ENCODE peak calls at places on chromosomes 3 and 15, in eight cellular contexts. One of them, this sample, is unnamed.

GRCh38 chr15:58852347-58852746 is 81.1 kb downstream of the SLTM start:
- DNase-seq in A673: peak
- DNase-seq in endothelial cell: no peak
- DNase-seq in epithelial cell of esophagus: no peak
- DNase-seq in upper lobe of right lung: no peak
- DNase-seq in B cell: no peak
- DNase-seq in ovary: no peak
- DNase-seq in A549: no peak
- DNase-seq in this sample: no peak

GRCh38 chr3:177212278-177212610 is 15.0 kb upstream of the TBL1XR1 start:
- DNase-seq in A673: no peak
- DNase-seq in endothelial cell: no peak
- DNase-seq in epithelial cell of esophagus: no peak
- DNase-seq in upper lobe of right lung: no peak
- DNase-seq in B cell: no peak
- DNase-seq in ovary: no peak
- DNase-seq in A549: no peak
- DNase-seq in this sample: no peak

GRCh38 chr3:167032267-167032876 is 347.7 kb downstream of the ZBBX start:
- DNase-seq in A673: peak
- DNase-seq in endothelial cell: peak
- DNase-seq in epithelial cell of esophagus: peak
- DNase-seq in upper lobe of right lung: no peak
- DNase-seq in B cell: no peak
- DNase-seq in ovary: no peak
- DNase-seq in A549: no peak
- DNase-seq in this sample: peak

GRCh38 chr15:58490405-58491150 is 58.8 kb downstream of the LIPC start:
- DNase-seq in A673: no peak
- DNase-seq in endothelial cell: no peak
- DNase-seq in epithelial cell of esophagus: no peak
- DNase-seq in upper lobe of right lung: no peak
- DNase-seq in B cell: no peak
- DNase-seq in ovary: no peak
- DNase-seq in A549: no peak
- DNase-seq in this sample: no peak

GRCh38 chr3:132911741-132912415 is 126.3 kb upstream of the TMEM108 start:
- DNase-seq in A673: no peak
- DNase-seq in endothelial cell: no peak
- DNase-seq in epithelial cell of esophagus: no peak
- DNase-seq in upper lobe of right lung: no peak
- DNase-seq in B cell: no peak
- DNase-seq in ovary: no peak
- DNase-seq in A549: no peak
- DNase-seq in this sample: no peak

GRCh38 chr3:43693594-43693993 is 2.9 kb downstream of the ABHD5 start:
- DNase-seq in A673: no peak
- DNase-seq in endothelial cell: no peak
- DNase-seq in epithelial cell of esophagus: peak
- DNase-seq in upper lobe of right lung: no peak
- DNase-seq in B cell: no peak
- DNase-seq in ovary: no peak
- DNase-seq in A549: no peak
- DNase-seq in this sample: no peak

GRCh38 chr3:29099775-29100174 is 181.1 kb upstream of the RBMS3 start:
- DNase-seq in A673: no peak
- DNase-seq in endothelial cell: no peak
- DNase-seq in epithelial cell of esophagus: no peak
- DNase-seq in upper lobe of right lung: no peak
- DNase-seq in B cell: no peak
- DNase-seq in ovary: no peak
- DNase-seq in A549: no peak
- DNase-seq in this sample: no peak

GRCh38 chr3:14537590-14538450 is 2.3 kb downstream of the GRIP2 start:
- DNase-seq in A673: peak
- DNase-seq in endothelial cell: peak
- DNase-seq in epithelial cell of esophagus: no peak
- DNase-seq in upper lobe of right lung: no peak
- DNase-seq in B cell: no peak
- DNase-seq in ovary: no peak
- DNase-seq in A549: peak
- DNase-seq in this sample: no peak

GRCh38 chr3:129261850-129262249 is 12.4 kb downstream of the COPG1 start:
- DNase-seq in A673: no peak
- DNase-seq in endothelial cell: no peak
- DNase-seq in epithelial cell of esophagus: no peak
- DNase-seq in upper lobe of right lung: no peak
- DNase-seq in B cell: no peak
- DNase-seq in ovary: no peak
- DNase-seq in A549: no peak
- DNase-seq in this sample: no peak

GRCh38 chr3:126345641-126346460 is 11.4 kb downstream of the KLF15 start:
- DNase-seq in A673: no peak
- DNase-seq in endothelial cell: peak
- DNase-seq in epithelial cell of esophagus: no peak
- DNase-seq in upper lobe of right lung: peak
- DNase-seq in B cell: no peak
- DNase-seq in ovary: peak
- DNase-seq in A549: no peak
- DNase-seq in this sample: peak

GRCh38 chr15:86624261-86625036 is 544.8 kb downstream of the AGBL1 start:
- DNase-seq in A673: peak
- DNase-seq in endothelial cell: peak
- DNase-seq in epithelial cell of esophagus: peak
- DNase-seq in upper lobe of right lung: no peak
- DNase-seq in B cell: no peak
- DNase-seq in ovary: no peak
- DNase-seq in A549: peak
- DNase-seq in this sample: peak

GRCh38 chr3:129014148-129014547 is 13.0 kb downstream of the EFCC1 start:
- DNase-seq in A673: no peak
- DNase-seq in endothelial cell: no peak
- DNase-seq in epithelial cell of esophagus: no peak
- DNase-seq in upper lobe of right lung: no peak
- DNase-seq in B cell: no peak
- DNase-seq in ovary: no peak
- DNase-seq in A549: no peak
- DNase-seq in this sample: no peak

GRCh38 chr3:100429187-100429586 is 27.8 kb downstream of the LNP1 start:
- DNase-seq in A673: no peak
- DNase-seq in endothelial cell: no peak
- DNase-seq in epithelial cell of esophagus: no peak
- DNase-seq in upper lobe of right lung: no peak
- DNase-seq in B cell: no peak
- DNase-seq in ovary: no peak
- DNase-seq in A549: no peak
- DNase-seq in this sample: no peak

GRCh38 chr15:40984963-40985362 is 31.7 kb downstream of the CHAC1 start:
- DNase-seq in A673: no peak
- DNase-seq in endothelial cell: no peak
- DNase-seq in epithelial cell of esophagus: no peak
- DNase-seq in upper lobe of right lung: no peak
- DNase-seq in B cell: no peak
- DNase-seq in ovary: no peak
- DNase-seq in A549: no peak
- DNase-seq in this sample: no peak

GRCh38 chr3:131903988-131904415 is 130.8 kb downstream of the CPNE4 start:
- DNase-seq in A673: no peak
- DNase-seq in endothelial cell: no peak
- DNase-seq in epithelial cell of esophagus: peak
- DNase-seq in upper lobe of right lung: no peak
- DNase-seq in B cell: no peak
- DNase-seq in ovary: no peak
- DNase-seq in A549: peak
- DNase-seq in this sample: peak

GRCh38 chr15:58346361-58346760 is 85.4 kb upstream of the LIPC start:
- DNase-seq in A673: peak
- DNase-seq in endothelial cell: no peak
- DNase-seq in epithelial cell of esophagus: peak
- DNase-seq in upper lobe of right lung: no peak
- DNase-seq in B cell: no peak
- DNase-seq in ovary: no peak
- DNase-seq in A549: no peak
- DNase-seq in this sample: no peak

GRCh38 chr3:35505181-35505580 is 134.1 kb upstream of the ARPP21 start:
- DNase-seq in A673: peak
- DNase-seq in endothelial cell: no peak
- DNase-seq in epithelial cell of esophagus: no peak
- DNase-seq in upper lobe of right lung: peak
- DNase-seq in B cell: no peak
- DNase-seq in ovary: no peak
- DNase-seq in A549: no peak
- DNase-seq in this sample: no peak

GRCh38 chr15:74614744-74615312 is 808 bp upstream of the CLK3 start:
- DNase-seq in A673: peak
- DNase-seq in endothelial cell: no peak
- DNase-seq in epithelial cell of esophagus: peak
- DNase-seq in upper lobe of right lung: peak
- DNase-seq in B cell: peak
- DNase-seq in ovary: peak
- DNase-seq in A549: no peak
- DNase-seq in this sample: peak

GRCh38 chr3:187799942-187800637 is 54.8 kb upstream of the BCL6 start:
- DNase-seq in A673: no peak
- DNase-seq in endothelial cell: no peak
- DNase-seq in epithelial cell of esophagus: no peak
- DNase-seq in upper lobe of right lung: no peak
- DNase-seq in B cell: no peak
- DNase-seq in ovary: no peak
- DNase-seq in A549: no peak
- DNase-seq in this sample: no peak

DNA sequence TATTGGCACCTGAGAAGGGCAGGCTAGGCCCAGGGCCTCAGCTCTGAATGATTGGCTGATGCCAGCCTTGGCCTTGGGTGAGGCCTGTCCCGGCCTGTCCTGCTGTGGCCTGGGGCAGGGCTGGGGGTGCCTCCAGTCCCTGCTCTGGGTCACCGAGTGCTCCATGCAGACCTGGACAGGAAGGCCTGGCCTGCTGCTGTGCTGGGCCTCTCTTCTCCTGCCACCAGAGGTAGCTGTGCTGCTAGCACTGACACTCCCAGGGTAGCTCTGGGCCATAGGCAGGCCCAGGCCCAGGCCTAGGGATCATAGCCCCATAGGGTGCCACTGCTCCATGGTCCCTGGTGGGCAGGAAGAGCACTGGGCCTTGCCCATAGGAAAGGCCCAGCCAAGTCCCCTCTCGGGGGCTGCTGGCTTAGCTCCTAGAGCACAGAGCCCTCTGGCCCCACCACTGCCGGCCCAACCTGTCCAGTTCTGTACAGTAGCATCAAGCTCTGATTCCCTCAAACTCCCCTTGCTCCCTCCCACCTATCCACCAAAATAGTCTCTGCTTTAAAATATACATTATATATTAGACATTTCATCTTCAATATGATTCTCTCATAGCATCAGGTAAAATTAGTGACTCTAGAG is 18.2 kb downstream of the ABTB1 start:
- DNase-seq in A673: peak
- DNase-seq in endothelial cell: peak
- DNase-seq in epithelial cell of esophagus: peak
- DNase-seq in upper lobe of right lung: peak
- DNase-seq in B cell: no peak
- DNase-seq in ovary: peak
- DNase-seq in A549: peak
- DNase-seq in this sample: peak
- TF ChIP-seq CTCF in A673: peak
- TF ChIP-seq CTCF in endothelial cell: peak
- TF ChIP-seq CTCF in epithelial cell of esophagus: peak
- TF ChIP-seq CTCF in upper lobe of right lung: peak
- TF ChIP-seq CTCF in B cell: no peak
- TF ChIP-seq CTCF in ovary: no peak
- TF ChIP-seq CTCF in A549: peak
- TF ChIP-seq CTCF in this sample: peak

GRCh38 chr15:80180468-80180867 is 27.7 kb downstream of the FAH start:
- DNase-seq in A673: no peak
- DNase-seq in endothelial cell: no peak
- DNase-seq in epithelial cell of esophagus: no peak
- DNase-seq in upper lobe of right lung: no peak
- DNase-seq in B cell: no peak
- DNase-seq in ovary: no peak
- DNase-seq in A549: no peak
- DNase-seq in this sample: no peak
- TF ChIP-seq CTCF in A673: no peak
- TF ChIP-seq CTCF in endothelial cell: no peak
- TF ChIP-seq CTCF in epithelial cell of esophagus: no peak
- TF ChIP-seq CTCF in upper lobe of right lung: no peak
- TF ChIP-seq CTCF in B cell: no peak
- TF ChIP-seq CTCF in ovary: no peak
- TF ChIP-seq CTCF in A549: no peak
- TF ChIP-seq CTCF in this sample: no peak

DNA sequence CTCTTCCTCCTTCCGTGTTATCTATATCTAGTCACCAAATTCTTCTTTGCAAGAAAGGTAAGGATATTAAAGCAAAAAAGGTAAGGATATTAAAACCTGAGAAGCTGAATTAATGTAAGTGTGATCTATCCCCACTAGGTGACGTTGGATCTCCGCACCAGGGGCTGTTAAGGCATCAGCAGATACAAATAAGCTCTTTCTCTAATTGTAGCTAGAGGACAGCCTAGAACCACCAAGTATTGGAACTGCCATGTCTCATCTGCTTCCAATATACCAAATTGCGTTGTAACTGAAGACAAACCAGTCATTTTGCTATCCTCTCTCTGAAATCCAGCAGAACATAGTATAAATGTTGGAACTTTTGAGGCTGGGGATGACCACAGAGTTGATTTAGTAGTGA is 471.2 kb upstream of the TGFBR2 start:
- DNase-seq in A673: no peak
- DNase-seq in endothelial cell: no peak
- DNase-seq in epithelial cell of esophagus: no peak
- DNase-seq in upper lobe of right lung: no peak
- DNase-seq in B cell: no peak
- DNase-seq in ovary: no peak
- DNase-seq in A549: peak
- DNase-seq in this sample: no peak
- TF ChIP-seq CTCF in A673: no peak
- TF ChIP-seq CTCF in endothelial cell: no peak
- TF ChIP-seq CTCF in epithelial cell of esophagus: no peak
- TF ChIP-seq CTCF in upper lobe of right lung: no peak
- TF ChIP-seq CTCF in B cell: no peak
- TF ChIP-seq CTCF in ovary: no peak
- TF ChIP-seq CTCF in A549: peak
- TF ChIP-seq CTCF in this sample: no peak

GRCh38 chr3:10703875-10704274 is 112.2 kb upstream of the SLC6A11 start:
- DNase-seq in A673: peak
- DNase-seq in endothelial cell: peak
- DNase-seq in epithelial cell of esophagus: peak
- DNase-seq in upper lobe of right lung: no peak
- DNase-seq in B cell: no peak
- DNase-seq in ovary: no peak
- DNase-seq in A549: no peak
- DNase-seq in this sample: peak
- TF ChIP-seq CTCF in A673: peak
- TF ChIP-seq CTCF in endothelial cell: peak
- TF ChIP-seq CTCF in epithelial cell of esophagus: peak
- TF ChIP-seq CTCF in upper lobe of right lung: no peak
- TF ChIP-seq CTCF in B cell: no peak
- TF ChIP-seq CTCF in ovary: no peak
- TF ChIP-seq CTCF in A549: no peak
- TF ChIP-seq CTCF in this sample: no peak

This sample was measured in Calu3.